ENCODE peak calls at places on chromosomes 16 and 17, in six cellular contexts. G is endothelial cell of umbilical vein; B is OCI-LY7; O is AG04450; S is heart right ventricle; J is activated CD8-positive, alpha-beta T cell treated with anti-CD3 and anti-CD28 coated beads for 36 hours. C is an unnamed sample.

GRCh38 chr16:81480856-81481821 is 36.5 kb downstream of the CMIP start:
- DNase-seq in B (peak; percentile 91), G (no peak), O (no peak), J (peak; percentile 59), S (peak; percentile 51), C (peak; percentile 93)

GRCh38 chr17:71402007-71402406 is 718.8 kb upstream of the SOX9 start:
- DNase-seq in J (no peak), O (no peak), S (no peak), G (no peak), B (no peak), C (no peak)

GRCh38 chr17:3770471-3770870 is 30.5 kb downstream of the ITGAE start:
- DNase-seq in O (no peak), G (no peak), B (peak; percentile 78), J (peak; percentile 88), S (no peak), C (peak; percentile 68)

GRCh38 chr16:67822511-67822910 is 15.8 kb downstream of the TSNAXIP1 start:
- DNase-seq in J (no peak), B (no peak), G (no peak), S (no peak), O (no peak), C (no peak)

GRCh38 chr17:77707546-77707945 is 251.0 kb upstream of the TNRC6C start:
- DNase-seq in G (no peak), O (no peak), B (no peak), S (no peak), J (no peak), C (no peak)

GRCh38 chr17:6574689-6575595 is 18.6 kb upstream of the PITPNM3 start:
- DNase-seq in S (peak; percentile 28), J (peak; percentile 82), B (no peak), G (peak; percentile 69), O (peak; percentile 16), C (peak; percentile 81)

GRCh38 chr17:79760197-79760906 is 17.6 kb upstream of the CBX2 start:
- DNase-seq in J (no peak), S (no peak), B (no peak), O (no peak), G (no peak), C (no peak)

GRCh38 chr16:70688266-70688742 is 2.5 kb upstream of the MTSS2 start:
- DNase-seq in S (peak; percentile 77), B (no peak), J (no peak), O (no peak), G (peak; percentile 88), C (no peak)

GRCh38 chr17:42571435-42572225 is 4.7 kb downstream of the MLX start:
- DNase-seq in S (no peak), G (no peak), O (no peak), J (no peak), B (no peak), C (no peak)

GRCh38 chr17:16585796-16586195 is 16.8 kb upstream of the ZNF287 start:
- DNase-seq in B (no peak), J (no peak), S (no peak), G (no peak), O (no peak), C (no peak)

GRCh38 chr17:45436625-45437460 is 4.2 kb upstream of the ARHGAP27 start:
- DNase-seq in G (no peak), O (no peak), B (no peak), S (no peak), J (no peak), C (no peak)

GRCh38 chr16:84758627-84759026 is 58.8 kb downstream of the USP10 start:
- DNase-seq in S (no peak), O (no peak), J (no peak), G (no peak), B (no peak), C (no peak)

GRCh38 chr16:27819881-27820610 is 243.5 kb downstream of the GSG1L start:
- DNase-seq in J (no peak), B (no peak), O (no peak), G (no peak), S (no peak), C (no peak)

GRCh38 chr16:180101-180920 is at the start of gene HBQ1:
- DNase-seq in J (peak; percentile 56), G (peak; percentile 31), O (no peak), S (peak; percentile 24), B (no peak), C (peak; percentile 64)

GRCh38 chr17:9669551-9670008 is 24.3 kb downstream of the USP43 start:
- DNase-seq in S (no peak), J (no peak), B (no peak), O (no peak), G (no peak), C (no peak)

GRCh38 chr16:2895813-2896212 is 12.8 kb downstream of the FLYWCH2 start:
- DNase-seq in B (no peak), O (no peak), J (no peak), G (no peak), S (no peak), C (no peak)

GRCh38 chr17:82795615-82796014 is 43.8 kb downstream of the TBCD start:
- DNase-seq in G (no peak), O (no peak), S (no peak), B (no peak), J (no peak), C (no peak)

GRCh38 chr17:6381052-6381451 is 53.9 kb downstream of the AIPL1 start:
- DNase-seq in B (no peak), O (no peak), S (no peak), J (no peak), G (no peak), C (no peak)

GRCh38 chr17:61402978-61403845 is 3.6 kb downstream of the TBX2 start:
- DNase-seq in B (no peak), G (no peak), J (no peak), S (no peak), O (no peak), C (no peak)

GRCh38 chr17:80415626-80416042 is 667 bp downstream of the ENDOV start:
- DNase-seq in G (no peak), O (no peak), B (no peak), J (no peak), S (no peak), C (no peak)

GRCh38 chr16:77307764-77308561 is 108.8 kb downstream of the SYCE1L start:
- DNase-seq in B (no peak), S (no peak), J (peak; percentile 20), G (peak; percentile 87), O (no peak), C (no peak)

GRCh38 chr16:10868562-10869469 is 8.2 kb upstream of the CIITA start:
- DNase-seq in G (peak; percentile 11), S (peak; percentile 51), O (no peak), J (no peak), B (peak; percentile 94), C (peak; percentile 75)

GRCh38 chr17:14310101-14310500 is 9.2 kb downstream of the HS3ST3B1 start:
- DNase-seq in O (no peak), B (no peak), J (no peak), S (no peak), G (no peak), C (no peak)

GRCh38 chr16:85524630-85525463 is 88.3 kb upstream of the GSE1 start:
- DNase-seq in J (no peak), G (no peak), O (no peak), B (peak; percentile 48), S (peak; percentile 58), C (no peak)

GRCh38 chr17:4786516-4786915 is 352 bp upstream of the VMO1 start:
- DNase-seq in G (no peak), J (no peak), O (no peak), B (no peak), S (no peak), C (peak; percentile 26)

GRCh38 chr17:63785556-63785955 is 11.6 kb downstream of the DDX42 start:
- DNase-seq in J (no peak), S (no peak), G (peak; percentile 39), O (no peak), B (no peak), C (no peak)
- TF ChIP-seq CTCF in J (no peak), S (no peak), G (no peak), O (no peak), B (no peak), C (no peak)

DNA sequence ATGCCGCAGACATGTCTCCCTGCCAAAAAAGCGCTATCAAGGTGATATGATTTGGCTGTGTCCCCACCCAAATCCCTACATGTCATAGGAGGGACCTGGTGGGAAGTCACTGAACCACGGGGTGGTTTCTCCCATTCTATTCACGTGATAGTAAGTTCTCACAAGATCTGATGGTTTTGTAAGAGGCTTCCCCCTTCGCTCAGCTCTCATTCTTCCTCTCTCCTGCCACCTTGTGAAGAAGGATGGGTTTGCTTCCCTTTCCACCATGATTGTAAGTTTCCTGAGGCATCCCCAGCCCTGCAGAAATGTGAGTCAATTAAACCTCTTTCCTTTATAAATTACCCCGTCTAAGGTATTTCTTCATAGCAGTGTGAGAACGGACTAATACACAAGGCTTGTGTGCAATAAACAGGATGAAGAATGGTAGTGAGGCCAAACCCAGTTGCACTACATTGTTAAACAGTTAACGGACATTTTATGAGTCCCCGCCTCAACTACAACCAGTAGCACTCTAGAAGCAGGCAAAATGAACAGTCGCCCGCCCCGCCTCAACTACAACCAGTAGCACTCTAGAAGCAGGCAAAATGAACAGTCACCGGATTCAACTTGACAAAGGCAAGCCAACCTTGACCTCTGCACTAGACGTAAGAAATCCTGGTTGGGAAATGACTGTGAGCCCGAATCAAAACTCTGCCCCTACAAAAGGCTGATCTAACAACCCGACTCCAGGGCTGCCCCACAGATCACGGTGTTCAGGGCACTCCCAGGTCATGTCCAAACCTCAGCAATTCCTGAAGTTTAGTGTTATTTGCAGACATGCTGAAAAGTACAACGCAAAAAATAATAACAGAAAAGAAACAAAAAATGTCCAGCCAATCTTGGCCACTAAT is 26.3 kb downstream of the VPS53 start:
- DNase-seq in G (peak; percentile 34), J (no peak), O (no peak), S (no peak), B (peak; percentile 2), C (no peak)
- TF ChIP-seq CTCF in G (peak; percentile 22), J (no peak), O (peak; percentile 30), S (peak; percentile 32), B (peak; percentile 33), C (no peak)

GRCh38 chr16:55120408-55120807 is 189.7 kb downstream of the IRX5 start:
- DNase-seq in J (no peak), B (no peak), O (no peak), S (no peak), G (no peak), C (no peak)
- TF ChIP-seq CTCF in J (no peak), B (no peak), O (no peak), S (no peak), G (no peak), C (no peak)

GRCh38 chr17:44006581-44007345 is 2.3 kb downstream of the NAGS start:
- DNase-seq in O (peak; percentile 87), B (peak; percentile 96), S (peak; percentile 99), J (peak; percentile 100), G (peak; percentile 93), C (peak; percentile 100)
- TF ChIP-seq CTCF in O (peak; percentile 75), B (peak; percentile 69), S (peak; percentile 60), J (peak; percentile 44), G (peak; percentile 76), C (peak; percentile 5)